ENCODE peak calls at places on chromosomes 2 and 18, in eight cellular contexts. B is RPMI7951; W is NCI-H1105 treated with DMSO at 0.1 percent for 48 hours; M is HEK293T; Y is iris pigment epithelial cell; R is H1; O is NCI-H2029; T is stimulated activated naive CD8-positive, alpha-beta T cell treated with anti-CD3 and anti-CD28 coated beads, Interleukin-15, amount 100 ng/mL, for 72 hours. U is an unnamed sample.

GRCh38 chr18:8962192-8962772 is 140.2 kb upstream of the NDUFV2 start:
- DNase-seq in O (no peak), T (no peak), M (no peak), W (no peak), R (no peak), B (no peak), Y (no peak), U (no peak)

GRCh38 chr2:197869501-197870111 is 65.2 kb downstream of the PLCL1 start:
- DNase-seq in W (no peak), R (no peak), B (no peak), O (no peak), T (no peak), Y (peak; percentile 42), M (no peak), U (no peak)

GRCh38 chr2:149020432-149020851 is 18.1 kb upstream of the LYPD6B start:
- DNase-seq in R (no peak), T (no peak), B (no peak), W (no peak), O (peak; percentile 77), Y (no peak), M (no peak), U (no peak)

GRCh38 chr2:152473151-152473857 is 138.3 kb downstream of the FMNL2 start:
- DNase-seq in T (no peak), R (no peak), O (peak; percentile 31), B (no peak), W (no peak), Y (no peak), M (no peak), U (no peak)

GRCh38 chr2:97011977-97012569 is 25.7 kb upstream of the FAM178B start:
- DNase-seq in R (no peak), O (peak; percentile 13), M (no peak), T (no peak), W (peak; percentile 54), Y (peak; percentile 72), B (peak; percentile 71), U (no peak)

GRCh38 chr2:235005023-235005422 is 53.2 kb downstream of the SH3BP4 start:
- DNase-seq in M (no peak), W (no peak), O (peak; percentile 58), T (no peak), R (no peak), Y (no peak), B (no peak), U (no peak)

GRCh38 chr2:126399001-126399400 is 257.0 kb upstream of the GYPC start:
- DNase-seq in B (no peak), Y (no peak), O (no peak), T (peak; percentile 4), R (no peak), M (no peak), W (no peak), U (no peak)

GRCh38 chr2:131034122-131035051 is 58.9 kb downstream of the FAM168B start:
- DNase-seq in M (peak; percentile 46), Y (peak; percentile 34), O (no peak), B (no peak), R (peak; percentile 76), W (peak; percentile 30), T (no peak), U (no peak)

GRCh38 chr2:83233284-83233683 is 1225.8 kb downstream of the SUCLG1 start:
- DNase-seq in T (no peak), W (no peak), Y (no peak), R (no peak), O (no peak), B (no peak), M (no peak), U (no peak)

GRCh38 chr2:25369439-25369838 is 27.7 kb upstream of the DNMT3A start:
- DNase-seq in Y (no peak), M (no peak), R (no peak), T (no peak), B (no peak), O (no peak), W (no peak), U (no peak)

GRCh38 chr2:140234176-140234575 is 1454.0 kb upstream of the NXPH2 start:
- DNase-seq in R (no peak), B (no peak), Y (no peak), T (no peak), M (no peak), O (no peak), W (no peak), U (no peak)

GRCh38 chr2:150585221-150585971 is 97.9 kb upstream of the RND3 start:
- DNase-seq in R (no peak), M (no peak), T (no peak), Y (no peak), W (no peak), B (no peak), O (no peak), U (no peak)

GRCh38 chr2:32977228-32977758 is 30.5 kb downstream of the LTBP1 start:
- DNase-seq in W (peak; percentile 0), M (no peak), T (no peak), R (no peak), O (peak; percentile 24), B (peak; percentile 31), Y (peak; percentile 16), U (no peak)

GRCh38 chr18:61414116-61414515 is 80.9 kb downstream of the CDH20 start:
- DNase-seq in Y (no peak), T (no peak), W (no peak), B (no peak), R (no peak), O (no peak), M (no peak), U (no peak)

GRCh38 chr2:19611491-19612332 is 253.3 kb upstream of the OSR1 start:
- DNase-seq in W (no peak), O (no peak), Y (peak; percentile 98), R (no peak), T (no peak), B (peak; percentile 100), M (no peak), U (no peak)

GRCh38 chr18:48360376-48361021 is 48.7 kb downstream of the ZBTB7C start:
- DNase-seq in Y (no peak), T (no peak), B (no peak), W (no peak), M (no peak), O (no peak), R (no peak), U (no peak)

GRCh38 chr2:9771481-9772017 is 71.7 kb upstream of the TAF1B start:
- DNase-seq in T (no peak), B (peak; percentile 83), O (no peak), Y (peak; percentile 66), M (no peak), W (no peak), R (no peak), U (no peak)

GRCh38 chr2:75100011-75100680 is 99.2 kb downstream of the TACR1 start:
- DNase-seq in O (peak; percentile 13), Y (peak; percentile 65), R (no peak), M (no peak), W (peak; percentile 68), T (no peak), B (peak; percentile 89), U (no peak)

GRCh38 chr2:109173311-109174171 is 44.5 kb downstream of the SH3RF3 start:
- DNase-seq in W (no peak), B (peak; percentile 87), R (no peak), O (peak; percentile 63), M (no peak), Y (peak; percentile 92), T (no peak), U (no peak)

GRCh38 chr2:32712870-32713269 is 85.0 kb downstream of the TTC27 start:
- DNase-seq in B (no peak), W (no peak), R (no peak), Y (peak; percentile 19), O (no peak), T (no peak), M (no peak), U (no peak)

GRCh38 chr2:186675380-186675779 is 18.5 kb upstream of the FAM171B start:
- DNase-seq in B (no peak), T (no peak), M (no peak), W (no peak), O (no peak), Y (peak; percentile 78), R (no peak), U (no peak)

GRCh38 chr2:128492966-128493811 is 174.5 kb upstream of the HS6ST1 start:
- DNase-seq in O (no peak), R (peak; percentile 54), T (no peak), Y (no peak), M (no peak), B (no peak), W (no peak), U (no peak)

GRCh38 chr18:61572871-61573270 is 239.6 kb downstream of the CDH20 start:
- DNase-seq in B (no peak), T (no peak), Y (peak; percentile 47), M (no peak), R (no peak), O (no peak), W (no peak), U (no peak)

GRCh38 chr2:142687075-142687474 is 190.4 kb upstream of the KYNU start:
- DNase-seq in Y (no peak), M (no peak), O (no peak), W (no peak), R (no peak), T (no peak), B (no peak), U (no peak)

GRCh38 chr2:144128104-144128746 is 391.7 kb downstream of the ZEB2 start:
- DNase-seq in T (no peak), O (no peak), M (no peak), Y (peak; percentile 47), W (no peak), B (no peak), R (no peak), U (no peak)

GRCh38 chr2:119049968-119050657 is 108.1 kb downstream of the MARCO start:
- DNase-seq in B (peak; percentile 14), T (no peak), M (peak; percentile 4), W (peak; percentile 7), Y (no peak), R (peak; percentile 79), O (peak; percentile 12), U (no peak)

GRCh38 chr2:189425676-189426075 is 15.6 kb upstream of the WDR75 start:
- DNase-seq in B (no peak), M (no peak), Y (no peak), T (no peak), R (no peak), O (no peak), W (no peak), U (no peak)

GRCh38 chr18:76803814-76804213 is 18.5 kb upstream of the ZNF236 start:
- DNase-seq in R (peak; percentile 88), M (peak; percentile 57), Y (peak; percentile 49), B (peak; percentile 63), W (peak; percentile 71), T (peak; percentile 64), O (no peak), U (peak; percentile 48)

GRCh38 chr18:79784071-79784913 is 13.4 kb upstream of the KCNG2 start:
- DNase-seq in M (no peak), Y (no peak), R (peak; percentile 39), B (no peak), T (no peak), O (no peak), W (no peak), U (no peak)

GRCh38 chr2:217801115-217801531 is 201.7 kb downstream of the TNS1 start:
- DNase-seq in T (no peak), W (no peak), O (no peak), B (no peak), M (no peak), Y (no peak), R (no peak), U (no peak)

GRCh38 chr18:9366126-9366714 is 31.6 kb downstream of the TWSG1 start:
- DNase-seq in T (no peak), B (no peak), M (no peak), W (no peak), R (peak; percentile 52), Y (peak; percentile 39), O (no peak), U (no peak)

GRCh38 chr2:10620481-10620880 is 69.3 kb downstream of the NOL10 start:
- DNase-seq in M (no peak), R (no peak), Y (peak; percentile 95), O (no peak), B (peak; percentile 64), T (no peak), W (no peak), U (no peak)

GRCh38 chr2:134142341-134142738 is 111.5 kb upstream of the MGAT5 start:
- DNase-seq in R (no peak), O (no peak), W (no peak), B (no peak), M (no peak), Y (no peak), T (no peak), U (no peak)

GRCh38 chr2:197920088-197920487 is 115.7 kb downstream of the PLCL1 start:
- DNase-seq in R (no peak), T (no peak), O (no peak), W (no peak), M (no peak), B (no peak), Y (no peak), U (no peak)